ENCODE peak calls at places on chromosomes 6 and 20, in eight cellular contexts. C is HCT116; B is heart right ventricle; E is fibroblast of lung; H is CD8-positive, alpha-beta memory T cell; W is body of pancreas; O is IMR-90; Y is pancreas. Q is an unnamed sample. For H3K4me1, the result is how much of the 10 kb centered on the place peaks cover.

GRCh38 chr6:80544500-80545055 is 438.1 kb downstream of the BCKDHB start:
- DNase-seq in C (no peak), B (no peak), E (no peak), H (no peak), W (no peak), O (peak), Y (no peak), Q (no peak)

GRCh38 chr20:6855806-6856205 is 88.3 kb downstream of the BMP2 start:
- DNase-seq in C (no peak), B (no peak), E (no peak), H (no peak), W (no peak), O (no peak), Y (no peak), Q (no peak)

GRCh38 chr20:47099749-47100515 is 205.3 kb downstream of the EYA2 start:
- DNase-seq in C (no peak), B (peak), E (no peak), H (no peak), W (peak), O (peak), Y (peak), Q (no peak)

GRCh38 chr20:4555188-4555893 is 166.4 kb upstream of the PRND start:
- DNase-seq in C (peak), B (no peak), E (peak), H (no peak), W (no peak), O (peak), Y (no peak), Q (no peak)

GRCh38 chr6:53651149-53651763 is 14.3 kb downstream of the KLHL31 start:
- DNase-seq in C (peak), B (peak), E (peak), H (peak), W (peak), O (peak), Y (peak), Q (peak)

GRCh38 chr6:108222504-108222903 is 38.3 kb downstream of the SNX3 start:
- DNase-seq in C (no peak), B (no peak), E (peak), H (no peak), W (no peak), O (peak), Y (no peak), Q (no peak)

GRCh38 chr20:3420211-3420707 is 12.8 kb upstream of the DNAAF9 start:
- DNase-seq in C (no peak), B (no peak), E (peak), H (peak), W (peak), O (peak), Y (no peak), Q (peak)

GRCh38 chr6:168132531-168133184 is 53.6 kb upstream of the FRMD1 start:
- DNase-seq in C (no peak), B (peak), E (peak), H (no peak), W (peak), O (peak), Y (peak), Q (no peak)

GRCh38 chr20:35715611-35716010 is 16.4 kb downstream of the ROMO1 start:
- DNase-seq in C (no peak), B (no peak), E (no peak), H (no peak), W (no peak), O (no peak), Y (no peak), Q (no peak)

GRCh38 chr20:53708129-53708968 is 114.7 kb upstream of the ZNF217 start:
- DNase-seq in C (no peak), B (no peak), E (peak), H (peak), W (no peak), O (peak), Y (no peak), Q (no peak)

GRCh38 chr20:47036091-47036880 is 141.6 kb downstream of the EYA2 start:
- DNase-seq in C (no peak), B (no peak), E (no peak), H (no peak), W (no peak), O (no peak), Y (no peak), Q (no peak)

GRCh38 chr6:166931426-166931970 is 24.9 kb downstream of the RNASET2 start:
- DNase-seq in C (no peak), B (no peak), E (no peak), H (no peak), W (no peak), O (no peak), Y (no peak), Q (no peak)

GRCh38 chr6:28789553-28790083 is 134.2 kb downstream of the TRIM27 start:
- DNase-seq in C (peak), B (no peak), E (peak), H (no peak), W (no peak), O (peak), Y (no peak), Q (peak)

GRCh38 chr6:151452750-151453427 is 963 bp upstream of the RMND1 start:
- DNase-seq in C (no peak), B (peak), E (peak), H (no peak), W (peak), O (no peak), Y (peak), Q (no peak)

GRCh38 chr6:166554316-166554715 is 32.2 kb downstream of the RAMACL start:
- DNase-seq in C (no peak), B (peak), E (no peak), H (no peak), W (no peak), O (peak), Y (no peak), Q (no peak)

GRCh38 chr6:161302949-161303348 is 29.1 kb upstream of the AGPAT4 start:
- DNase-seq in C (no peak), B (no peak), E (no peak), H (no peak), W (no peak), O (no peak), Y (no peak), Q (no peak)

GRCh38 chr6:138815797-138816528 is 20.1 kb downstream of the ECT2L start:
- DNase-seq in C (peak), B (no peak), E (peak), H (peak), W (peak), O (peak), Y (no peak), Q (peak)

GRCh38 chr6:3408665-3409064 is 48.2 kb downstream of the SLC22A23 start:
- DNase-seq in C (no peak), B (no peak), E (no peak), H (no peak), W (no peak), O (no peak), Y (no peak), Q (no peak)

GRCh38 chr6:111777357-111777756 is 95.9 kb downstream of the FYN start:
- DNase-seq in C (no peak), B (no peak), E (no peak), H (peak), W (no peak), O (no peak), Y (no peak), Q (no peak)

GRCh38 chr6:137016366-137016765 is 28.4 kb downstream of the IL20RA start:
- DNase-seq in C (no peak), B (no peak), E (peak), H (no peak), W (no peak), O (peak), Y (no peak), Q (no peak)

GRCh38 chr20:61927193-61927825 is 138.4 kb downstream of the TAF4 start:
- DNase-seq in C (no peak), B (no peak), E (no peak), H (no peak), W (no peak), O (no peak), Y (no peak), Q (no peak)

GRCh38 chr6:39553811-39554802 is 171.1 kb downstream of the KIF6 start:
- DNase-seq in C (no peak), B (no peak), E (peak), H (no peak), W (no peak), O (no peak), Y (no peak), Q (no peak)

GRCh38 chr6:125301435-125302391 is at the start of gene HDDC2:
- DNase-seq in C (peak), B (peak), E (peak), H (peak), W (peak), O (peak), Y (peak), Q (peak)

GRCh38 chr20:7967199-7967844 is 27.1 kb upstream of the HAO1 start:
- DNase-seq in C (no peak), B (no peak), E (peak), H (no peak), W (no peak), O (peak), Y (no peak), Q (no peak)

GRCh38 chr20:59001068-59001448 is 6.0 kb downstream of the CTSZ start:
- DNase-seq in C (no peak), B (no peak), E (no peak), H (no peak), W (no peak), O (no peak), Y (no peak), Q (no peak)

GRCh38 chr6:135935951-135936601 is 84.6 kb downstream of the PDE7B start:
- DNase-seq in C (no peak), B (no peak), E (peak), H (no peak), W (no peak), O (peak), Y (no peak), Q (no peak)

GRCh38 chr20:45367126-45367525 is 4.2 kb downstream of the SYS1 start:
- DNase-seq in C (no peak), B (no peak), E (no peak), H (no peak), W (no peak), O (no peak), Y (no peak), Q (no peak)

GRCh38 chr20:45368221-45368980 is 5.4 kb downstream of the SYS1 start:
- DNase-seq in C (no peak), B (no peak), E (no peak), H (peak), W (peak), O (no peak), Y (no peak), Q (no peak)

GRCh38 chr20:45365444-45365970 is 2.6 kb downstream of the SYS1 start:
- DNase-seq in C (no peak), B (no peak), E (no peak), H (no peak), W (no peak), O (no peak), Y (no peak), Q (peak)

GRCh38 chr20:45366631-45367030 is 3.7 kb downstream of the SYS1 start:
- DNase-seq in C (no peak), B (no peak), E (no peak), H (no peak), W (no peak), O (no peak), Y (no peak), Q (no peak)

DNA sequence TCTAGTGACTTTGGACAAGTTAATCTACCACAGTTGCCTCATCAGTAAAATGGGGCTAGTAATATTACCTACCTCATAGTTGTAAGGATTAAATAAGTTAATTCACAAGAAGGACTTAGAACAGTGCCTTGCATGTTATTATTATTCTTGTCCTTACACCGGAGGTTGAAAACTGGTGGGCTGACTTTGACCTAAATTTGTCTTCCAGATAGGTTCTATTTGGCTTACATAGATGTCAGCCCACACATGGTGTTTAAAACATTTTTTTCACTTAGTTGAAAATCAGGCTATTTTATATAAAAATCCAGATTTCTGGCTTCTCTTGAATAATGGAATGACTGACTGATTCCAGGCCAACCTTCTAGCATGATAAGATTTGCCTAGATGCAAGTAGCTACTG is 3.2 kb downstream of the SYS1 start:
- DNase-seq in C (no peak), B (no peak), E (no peak), H (no peak), W (no peak), O (no peak), Y (no peak), Q (no peak)
- H3K4me1 ChIP-seq in C (under half), B (under half), E (under half), H (half or more), W (under half), O (under half), Y (under half), Q (under half)

DNA sequence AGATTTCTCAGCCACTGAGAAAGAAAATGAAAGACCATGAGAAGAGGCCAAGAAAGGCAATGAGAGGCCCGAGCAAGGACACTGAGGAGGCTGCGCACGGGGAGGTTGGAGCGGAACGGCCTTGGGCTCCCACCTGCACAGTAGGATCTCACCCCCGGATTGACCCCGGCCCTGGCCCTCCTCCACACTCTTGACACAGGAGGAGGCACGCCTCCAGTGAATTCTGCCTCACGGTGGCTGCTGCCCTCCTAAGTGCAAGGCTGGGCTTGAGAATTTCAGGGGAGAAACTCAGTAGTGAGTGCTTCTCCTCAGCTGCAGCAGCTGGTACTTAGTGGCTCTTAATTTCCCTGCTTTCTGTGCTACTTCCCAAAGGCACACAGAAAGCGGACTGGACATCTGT is 18.0 kb downstream of the MRPL14 start:
- DNase-seq in C (no peak), B (no peak), E (no peak), H (no peak), W (no peak), O (no peak), Y (no peak), Q (no peak)
- H3K4me1 ChIP-seq in C (under half), B (under half), E (under half), H (under half), W (under half), O (under half), Y (under half), Q (under half)

GRCh38 chr6:157762636-157763035 is 60.4 kb upstream of the SNX9 start:
- DNase-seq in C (no peak), B (no peak), E (no peak), H (no peak), W (no peak), O (no peak), Y (no peak), Q (no peak)
- H3K4me1 ChIP-seq in C (half or more), B (under half), E (under half), H (half or more), W (under half), O (under half), Y (under half), Q (under half)

GRCh38 chr20:2297352-2297717 is 1.5 kb downstream of the TGM3 start:
- DNase-seq in C (no peak), B (no peak), E (no peak), H (no peak), W (peak), O (no peak), Y (peak), Q (no peak)
- H3K4me1 ChIP-seq in C (under half), B (under half), E (under half), H (under half), W (under half), O (under half), Y (under half), Q (under half)

GRCh38 chr6:8000080-8001035 is 63.8 kb downstream of the BLOC1S5 start:
- DNase-seq in C (no peak), B (no peak), E (peak), H (no peak), W (no peak), O (no peak), Y (no peak), Q (peak)

GRCh38 chr6:7999201-7999600 is 65.0 kb downstream of the BLOC1S5 start:
- DNase-seq in C (no peak), B (no peak), E (no peak), H (no peak), W (no peak), O (no peak), Y (no peak), Q (no peak)

GRCh38 chr6:8006208-8006607 is 58.0 kb downstream of the BLOC1S5 start:
- DNase-seq in C (peak), B (no peak), E (peak), H (no peak), W (no peak), O (peak), Y (no peak), Q (peak)

GRCh38 chr6:8005136-8005535 is 59.1 kb downstream of the BLOC1S5 start:
- DNase-seq in C (no peak), B (no peak), E (peak), H (no peak), W (no peak), O (no peak), Y (no peak), Q (no peak)
- H3K4me1 ChIP-seq in C (under half), B (under half), E (under half), H (under half), W (under half), O (under half), Y (under half), Q (under half)

GRCh38 chr6:121441477-121441876 is 6.0 kb downstream of the GJA1 start:
- DNase-seq in C (no peak), B (no peak), E (no peak), H (no peak), W (no peak), O (no peak), Y (no peak), Q (no peak)
- H3K4me1 ChIP-seq in C (under half), B (under half), E (under half), H (under half), W (under half), O (under half), Y (under half), Q (under half)